ENCODE peak calls at places on chromosomes 11 and 22, in five cellular contexts. R is uterus, D is PC-9, A is testis, V is heart right ventricle. U is an unnamed sample.
A peak's percentile ranks its signal among the peaks of the same experiment; 100 is the strongest.

GRCh38 chr22:32916025-32916424 is 114.5 kb downstream of the TIMP3 start:
- DNase-seq in V (no peak), R (no peak), A (no peak), D (no peak), U (no peak)

GRCh38 chr11:65915821-65916251 is 3.0 kb downstream of the C11orf68 start:
- DNase-seq in R (peak; percentile 94), D (peak; percentile 97), A (peak; percentile 60), V (peak; percentile 71), U (peak; percentile 87)

GRCh38 chr11:80495116-80495515 is 1054.3 kb upstream of the TENM4 start:
- DNase-seq in R (no peak), V (no peak), D (no peak), A (no peak), U (no peak)

GRCh38 chr11:60777572-60777971 is 7.6 kb upstream of the MS4A10 start:
- DNase-seq in A (no peak), R (peak; percentile 23), D (peak; percentile 67), V (peak; percentile 44), U (no peak)

GRCh38 chr11:18115360-18116127 is 9.7 kb upstream of the SAAL1 start:
- DNase-seq in A (peak; percentile 73), R (peak; percentile 36), V (peak; percentile 32), D (peak; percentile 63), U (no peak)

GRCh38 chr11:22192642-22193347 is at the start of gene ANO5:
- DNase-seq in V (peak; percentile 78), A (peak; percentile 74), R (peak; percentile 25), D (no peak), U (peak; percentile 7)

GRCh38 chr11:10392680-10393079 is 62.4 kb upstream of the AMPD3 start:
- DNase-seq in A (no peak), V (no peak), D (no peak), R (no peak), U (no peak)

GRCh38 chr11:64102005-64102738 is 63.7 kb downstream of the MACROD1 start:
- DNase-seq in A (no peak), V (no peak), R (no peak), D (no peak), U (no peak)

GRCh38 chr11:76591416-76591815 is 79.1 kb downstream of the LRRC32 start:
- DNase-seq in A (no peak), R (no peak), D (no peak), V (no peak), U (no peak)

GRCh38 chr11:18010977-18011586 is 1.8 kb downstream of the SERGEF start:
- DNase-seq in R (no peak), D (no peak), V (no peak), A (no peak), U (no peak)

GRCh38 chr11:60870733-60871377 is 3.5 kb downstream of the ZP1 start:
- DNase-seq in R (peak; percentile 11), V (no peak), D (no peak), A (peak; percentile 9), U (no peak)

GRCh38 chr11:117644403-117645155 is 152.4 kb downstream of the DSCAML1 start:
- DNase-seq in D (no peak), R (no peak), V (no peak), A (no peak), U (no peak)

GRCh38 chr22:46083383-46084350 is 66.7 kb upstream of the PPARA start:
- DNase-seq in D (no peak), A (peak; percentile 21), R (peak; percentile 34), V (no peak), U (no peak)

GRCh38 chr22:50485221-50486131 is 1.2 kb upstream of the MIOX start:
- DNase-seq in D (no peak), R (no peak), A (no peak), V (no peak), U (no peak)

GRCh38 chr11:124865902-124866851 is 945 bp downstream of the ROBO3 start:
- DNase-seq in V (no peak), R (no peak), A (peak; percentile 52), D (no peak), U (no peak)

GRCh38 chr22:42646569-42647525 is 2.3 kb downstream of the CYB5R3 start:
- DNase-seq in D (no peak), V (peak; percentile 84), A (peak; percentile 84), R (no peak), U (no peak)

GRCh38 chr11:118910309-118911112 is 15.2 kb downstream of the BCL9L start:
- DNase-seq in A (peak; percentile 72), D (peak; percentile 88), R (peak; percentile 79), V (peak; percentile 63), U (no peak)

GRCh38 chr11:135009125-135009524 is 597.1 kb upstream of the B3GAT1 start:
- DNase-seq in D (no peak), V (no peak), A (no peak), R (no peak), U (no peak)

GRCh38 chr11:124863826-124864165 is 1.4 kb upstream of the ROBO3 start:
- DNase-seq in D (no peak), R (no peak), A (no peak), V (no peak), U (no peak)

GRCh38 chr11:121755191-121755590 is 302.4 kb upstream of the SORL1-AS1 start:
- DNase-seq in D (no peak), V (no peak), R (no peak), A (no peak), U (no peak)

GRCh38 chr11:125724125-125724524 is 22.0 kb upstream of the PATE1 start:
- DNase-seq in R (no peak), A (no peak), D (no peak), V (no peak), U (no peak)

GRCh38 chr11:99535819-99536218 is 515.1 kb downstream of the CNTN5 start:
- DNase-seq in D (no peak), V (no peak), A (no peak), R (no peak), U (no peak)

GRCh38 chr11:46676436-46677158 is 23.8 kb downstream of the ARHGAP1 start:
- DNase-seq in D (no peak), V (no peak), A (no peak), R (no peak), U (no peak)

GRCh38 chr11:46675949-46676348 is 24.5 kb downstream of the ARHGAP1 start:
- DNase-seq in V (no peak), R (no peak), D (no peak), A (no peak), U (no peak)

GRCh38 chr11:46673713-46674462 is 26.5 kb downstream of the ARHGAP1 start:
- DNase-seq in R (no peak), A (no peak), V (no peak), D (no peak), U (no peak)

GRCh38 chr11:46674463-46675287 is 25.7 kb downstream of the ARHGAP1 start:
- DNase-seq in V (no peak), D (no peak), R (no peak), A (no peak), U (no peak)

DNA sequence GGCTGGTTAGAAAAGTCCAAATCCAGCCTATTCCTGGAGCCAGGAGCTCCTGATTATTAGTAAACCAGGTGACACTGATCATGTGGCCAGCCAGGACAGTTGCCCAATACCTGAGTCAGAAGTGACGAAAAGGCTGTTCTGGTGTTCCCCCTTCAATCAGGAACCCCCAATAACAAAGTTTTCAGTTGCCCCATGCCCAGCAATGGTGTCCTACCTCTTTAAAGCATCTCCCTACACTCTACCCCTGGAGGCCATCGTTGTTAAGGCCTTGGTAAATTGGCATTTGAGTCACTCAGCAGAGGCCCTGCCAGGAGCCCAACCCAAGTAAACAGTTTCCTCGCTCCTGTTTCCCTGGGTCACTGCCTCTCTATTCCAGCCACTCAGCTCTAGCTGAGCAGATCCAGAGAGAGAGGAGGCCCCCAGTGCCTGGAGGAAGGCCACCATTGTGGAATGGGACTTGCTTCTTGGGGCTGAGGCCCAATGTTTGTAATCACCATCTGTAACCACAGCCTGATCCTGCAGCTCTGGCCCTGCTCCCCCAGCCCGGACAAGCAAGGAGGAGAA is 25.0 kb downstream of the ARHGAP1 start:
- DNase-seq in R (peak; percentile 76), D (peak; percentile 51), A (no peak), V (peak; percentile 56), U (no peak)
- TF ChIP-seq CTCF in R (no peak), D (no peak), A (no peak), V (no peak), U (peak; percentile 28)

DNA sequence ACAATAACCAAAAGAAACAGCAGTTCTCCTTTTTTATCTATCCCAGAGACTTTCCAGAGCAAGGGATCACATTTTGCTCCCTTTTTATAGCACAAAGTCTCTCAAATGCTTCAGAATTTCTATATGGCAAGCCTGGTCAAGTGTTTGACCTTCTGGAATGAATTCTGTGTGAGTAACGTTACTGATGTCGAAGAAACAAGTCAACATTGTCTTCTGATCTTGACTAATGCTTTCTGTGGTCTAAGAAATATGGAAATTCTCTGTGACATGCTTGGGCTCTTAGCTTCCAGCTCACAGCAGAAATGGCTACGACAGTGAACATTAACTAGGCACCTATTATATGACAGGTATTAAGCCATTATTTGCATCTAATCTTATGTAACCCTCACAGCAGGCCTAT is 411.7 kb downstream of the CADM1 start:
- DNase-seq in V (no peak), A (no peak), D (no peak), R (no peak), U (no peak)
- H3K36me3 ChIP-seq in V (no peaks in the 10 kb centered on the region), A (no peaks in the 10 kb centered on the region), D (no peaks in the 10 kb centered on the region), R (no peaks in the 10 kb centered on the region), U (no peaks in the 10 kb centered on the region)

DNA sequence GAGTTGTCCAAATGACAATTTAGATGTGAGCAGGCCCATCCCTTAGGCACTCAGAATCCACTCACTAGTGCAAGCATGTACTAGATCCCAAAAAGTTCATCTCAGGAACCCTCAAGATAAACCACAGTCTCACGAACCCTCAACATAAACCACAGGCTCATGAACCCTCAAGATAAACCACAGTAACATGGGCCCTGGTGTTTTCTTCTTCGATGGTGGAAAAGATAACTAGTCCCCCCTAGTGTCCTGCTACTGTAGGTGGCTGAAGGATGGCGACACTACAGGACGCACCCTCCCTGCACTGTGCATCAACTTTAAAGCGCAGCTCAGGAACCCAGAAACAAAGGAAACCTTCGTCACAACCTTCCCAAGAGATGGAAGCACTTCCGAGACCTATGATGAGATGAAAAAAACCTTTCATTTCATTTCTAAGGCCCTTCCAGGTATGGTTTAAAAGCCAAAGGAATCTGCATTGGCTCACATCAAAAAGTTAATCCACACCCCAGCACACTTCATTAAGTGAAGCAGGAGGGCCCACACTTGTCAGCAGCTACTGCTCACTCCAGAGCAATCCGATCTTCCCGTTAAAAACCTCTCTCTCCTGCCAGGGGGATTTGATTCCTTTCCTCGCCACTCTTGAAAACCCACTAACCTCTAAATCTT is 2.4 kb downstream of the LARGE1 start:
- DNase-seq in D (no peak), R (no peak), A (no peak), V (no peak), U (no peak)
- H3K4me3 ChIP-seq in D (no peak overlapping the region), R (no peak overlapping the region), A (no peak overlapping the region), V (peak overlapping the region; percentile 89), U (peak overlapping the region; percentile 89)

DNA sequence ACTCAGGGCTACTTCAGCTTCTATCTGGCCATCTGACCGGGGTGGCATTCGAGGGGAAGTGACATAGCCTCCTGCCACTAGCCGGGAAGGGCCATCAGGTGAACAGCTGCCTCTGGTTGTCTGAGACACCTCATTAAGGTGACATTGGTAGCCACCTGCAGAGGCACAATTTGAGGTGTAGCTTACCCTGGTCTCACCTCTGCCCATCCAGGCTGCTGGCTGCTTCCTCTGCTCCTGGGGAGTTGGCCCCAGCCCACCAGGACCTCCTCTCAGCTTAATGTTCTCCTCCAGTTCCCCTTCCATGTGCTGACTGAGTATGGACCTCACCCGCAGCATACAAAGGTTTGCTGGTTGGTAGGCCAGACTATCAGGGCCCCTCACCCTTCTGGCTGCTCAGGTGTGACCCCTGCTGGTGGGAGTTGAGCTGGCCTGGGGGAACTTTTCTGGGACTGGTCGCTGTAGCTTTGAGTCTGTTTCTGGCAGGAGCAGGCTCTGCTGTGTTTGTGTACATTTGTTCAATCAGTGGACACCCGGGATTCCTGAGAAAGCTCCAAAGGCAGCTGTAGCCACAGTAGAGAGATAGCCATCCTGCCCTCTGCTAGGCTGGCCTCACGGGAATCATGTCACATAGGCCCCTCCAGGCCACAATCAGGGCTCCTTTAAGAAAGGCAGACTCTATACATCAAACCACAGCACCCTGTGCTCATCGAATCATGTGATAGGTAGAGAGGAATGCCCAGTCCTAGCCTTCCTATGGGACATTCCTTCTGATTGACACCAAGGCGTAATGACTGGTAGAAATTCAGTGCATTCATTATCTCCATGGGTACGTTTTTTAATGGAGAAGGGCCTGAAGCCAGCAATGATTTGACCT is 295.1 kb upstream of the PLET1 start:
- DNase-seq in A (peak; percentile 54), R (peak; percentile 22), V (peak; percentile 47), D (no peak), U (no peak)
- TF ChIP-seq CTCF in A (peak; percentile 20), R (peak; percentile 14), V (peak; percentile 70), D (peak; percentile 72), U (peak; percentile 68)

U was measured in thoracic aorta.